ENCODE peak calls at places on chromosomes 16 and 17, in four cellular contexts. S is neural progenitor cell, I is HCT116, Z is OCI-LY7. U is an unnamed sample. For H3K36me3, the result is how much of the 10 kb centered on the place peaks cover.

GRCh38 chr17:38746893-38747384 is 1.2 kb downstream of the PCGF2 start:
- DNase-seq in S (no peak), Z (peak), I (no peak), U (no peak)

GRCh38 chr16:11880047-11880446 is 28.7 kb upstream of the RSL1D1 start:
- DNase-seq in S (no peak), Z (no peak), I (no peak), U (no peak)

GRCh38 chr16:870856-871561 is 70.5 kb upstream of the GNG13 start:
- DNase-seq in I (no peak), S (no peak), Z (no peak), U (no peak)

GRCh38 chr16:75087040-75087979 is 29.3 kb downstream of the LDHD start:
- DNase-seq in I (no peak), S (no peak), Z (no peak), U (no peak)

GRCh38 chr16:86508947-86509758 is 1.2 kb upstream of the FOXF1 start:
- DNase-seq in Z (no peak), I (peak), S (peak), U (no peak)

GRCh38 chr17:82384730-82385429 is 13.3 kb downstream of the UTS2R start:
- DNase-seq in Z (peak), S (no peak), I (no peak), U (peak)

GRCh38 chr16:11105038-11105903 is 150.7 kb downstream of the SOCS1 start:
- DNase-seq in I (no peak), S (no peak), Z (peak), U (peak)

GRCh38 chr17:78515480-78515879 is 61.7 kb downstream of the DNAH17 start:
- DNase-seq in Z (no peak), I (no peak), S (no peak), U (no peak)

GRCh38 chr16:75351183-75351582 is 82.1 kb downstream of the CFDP1 start:
- DNase-seq in I (no peak), S (no peak), Z (no peak), U (no peak)

GRCh38 chr17:65057520-65058075 is 1.1 kb upstream of the GNA13 start:
- DNase-seq in Z (no peak), S (no peak), I (no peak), U (no peak)

GRCh38 chr17:77145209-77145608 is 4.4 kb downstream of the SEC14L1 start:
- DNase-seq in Z (peak), S (no peak), I (no peak), U (peak)

GRCh38 chr17:29150191-29150590 is 30.0 kb downstream of the MYO18A start:
- DNase-seq in Z (peak), I (no peak), S (no peak), U (no peak)

GRCh38 chr17:59110973-59111372 is 4.3 kb upstream of the TRIM37 start:
- DNase-seq in I (no peak), Z (no peak), S (no peak), U (no peak)

GRCh38 chr16:20300312-20301097 is 26.8 kb downstream of the GP2 start:
- DNase-seq in I (peak), S (peak), Z (peak), U (peak)

GRCh38 chr17:31533546-31534155 is 142.2 kb downstream of the RAB11FIP4 start:
- DNase-seq in I (peak), Z (peak), S (peak), U (no peak)

GRCh38 chr16:16997349-16997748 is 473.4 kb downstream of the XYLT1 start:
- DNase-seq in S (no peak), I (no peak), Z (no peak), U (no peak)

GRCh38 chr17:27666831-27667560 is 36.0 kb downstream of the LGALS9 start:
- DNase-seq in S (no peak), I (no peak), Z (no peak), U (no peak)

GRCh38 chr16:11014159-11014558 is 69.8 kb downstream of the CLEC16A start:
- DNase-seq in S (no peak), I (no peak), Z (no peak), U (no peak)

GRCh38 chr17:50917418-50917743 is 51.2 kb upstream of the TOB1 start:
- DNase-seq in S (peak), Z (no peak), I (no peak), U (no peak)

GRCh38 chr16:4659363-4660353 is 33.7 kb upstream of the NUDT16L1 start:
- DNase-seq in Z (no peak), I (no peak), S (no peak), U (no peak)

GRCh38 chr17:75680431-75680830 is 13.3 kb downstream of the SAP30BP start:
- DNase-seq in I (no peak), Z (no peak), S (no peak), U (no peak)

GRCh38 chr17:57422574-57423164 is 166.3 kb downstream of the MSI2 start:
- DNase-seq in I (peak), S (no peak), Z (no peak), U (no peak)

GRCh38 chr17:45231481-45232116 is 9.9 kb downstream of the FMNL1 start:
- DNase-seq in Z (peak), S (peak), I (no peak), U (no peak)

GRCh38 chr17:37273419-37274051 is 102.2 kb upstream of the C17orf78 start:
- DNase-seq in S (peak), Z (no peak), I (no peak), U (no peak)

GRCh38 chr16:30949655-30950515 is 1.0 kb downstream of the ORAI3 start:
- DNase-seq in I (peak), S (peak), Z (peak), U (peak)

GRCh38 chr17:81106716-81107115 is 58.6 kb upstream of the PVALEF start:
- DNase-seq in I (no peak), Z (no peak), S (no peak), U (no peak)
- H3K36me3 ChIP-seq in I (under half), Z (under half), S (under half), U (under half)

DNA sequence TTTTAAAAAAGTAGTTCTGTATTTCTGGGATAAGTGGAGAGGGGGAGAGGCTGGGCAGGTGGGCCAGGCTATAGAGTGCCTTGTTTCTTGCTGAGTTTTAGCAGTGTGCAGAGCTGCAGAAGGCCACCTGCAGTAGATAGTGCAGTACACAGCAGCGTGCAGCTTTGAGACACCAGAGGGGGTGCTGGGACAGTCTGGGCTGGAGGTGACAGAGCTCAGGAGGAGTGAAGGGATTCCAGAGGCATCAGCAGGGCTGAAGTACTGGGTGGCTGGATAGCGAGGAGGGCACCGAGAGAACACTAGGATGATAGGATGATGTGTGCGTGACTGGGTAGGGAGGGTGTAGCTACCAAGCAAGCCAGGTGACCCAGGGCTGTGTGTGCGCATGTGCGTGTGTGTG is 26.6 kb downstream of the LCMT1 start:
- DNase-seq in S (no peak), Z (no peak), I (no peak), U (no peak)
- TF ChIP-seq CTCF in S (no peak), Z (no peak), I (no peak), U (no peak)

DNA sequence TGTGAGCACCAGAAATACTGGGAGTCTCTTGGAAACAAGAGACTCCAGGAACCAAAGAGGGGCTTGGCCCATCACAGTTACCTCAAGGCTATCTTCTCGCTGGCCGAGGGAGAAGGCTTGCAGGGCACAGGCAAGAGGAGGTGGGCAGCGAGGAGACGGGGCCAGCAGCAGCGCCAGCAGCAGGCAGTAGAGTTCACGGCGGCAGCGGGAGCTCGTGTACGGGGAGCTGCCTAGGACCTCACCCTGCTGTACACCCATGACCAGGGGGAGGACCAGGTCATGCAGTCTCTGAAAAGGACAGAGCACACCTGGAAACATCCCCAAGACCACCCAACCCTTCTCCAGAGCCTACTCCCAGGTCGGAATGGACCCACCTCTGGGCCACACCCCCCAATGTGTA is 30.8 kb downstream of the PELP1 start:
- DNase-seq in I (no peak), S (no peak), Z (no peak), U (no peak)
- TF ChIP-seq EZH2phosphoT487 in I (no peak), S (no peak), Z (no peak), U (no peak)

GRCh38 chr17:63592797-63593196 is 7.9 kb upstream of the TACO1 start:
- DNase-seq in S (no peak), I (no peak), Z (no peak), U (no peak)
- H3K36me3 ChIP-seq in S (under half), I (under half), Z (half or more), U (under half)

DNA sequence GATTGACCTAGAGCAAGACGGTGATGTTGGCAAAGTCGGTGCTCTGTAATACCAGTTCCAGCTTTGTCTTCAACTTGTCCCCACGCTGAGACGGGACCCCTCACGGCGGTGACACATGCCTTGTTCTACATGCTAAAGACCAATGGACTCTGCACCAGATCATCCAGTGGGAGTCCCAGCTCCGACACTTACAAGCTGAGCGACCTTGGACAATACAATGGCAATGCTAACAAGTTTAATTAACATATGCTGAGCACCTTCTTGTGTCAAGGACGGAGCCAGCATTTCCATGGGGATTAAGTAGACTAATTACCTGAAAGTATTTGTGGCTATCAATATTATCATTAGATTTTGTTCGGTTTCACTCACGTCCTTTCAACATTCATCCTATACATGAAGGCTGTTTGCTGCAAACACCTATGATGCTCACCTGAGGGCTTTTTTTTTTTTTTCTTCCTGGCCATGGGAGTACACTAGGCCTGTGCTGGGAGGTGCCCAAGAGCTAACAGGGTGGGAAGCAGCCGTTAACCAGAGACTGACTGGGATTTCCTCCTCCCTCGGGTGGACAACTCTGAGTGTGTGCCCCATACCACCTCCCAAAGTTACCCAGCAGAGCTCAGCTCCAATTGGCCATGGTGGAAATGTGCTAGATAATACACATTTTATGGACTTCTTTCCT is 308.6 kb upstream of the ZFHX3 start:
- DNase-seq in S (peak), I (no peak), Z (no peak), U (no peak)
- TF ChIP-seq CTCF in S (no peak), I (no peak), Z (no peak), U (no peak)

DNA sequence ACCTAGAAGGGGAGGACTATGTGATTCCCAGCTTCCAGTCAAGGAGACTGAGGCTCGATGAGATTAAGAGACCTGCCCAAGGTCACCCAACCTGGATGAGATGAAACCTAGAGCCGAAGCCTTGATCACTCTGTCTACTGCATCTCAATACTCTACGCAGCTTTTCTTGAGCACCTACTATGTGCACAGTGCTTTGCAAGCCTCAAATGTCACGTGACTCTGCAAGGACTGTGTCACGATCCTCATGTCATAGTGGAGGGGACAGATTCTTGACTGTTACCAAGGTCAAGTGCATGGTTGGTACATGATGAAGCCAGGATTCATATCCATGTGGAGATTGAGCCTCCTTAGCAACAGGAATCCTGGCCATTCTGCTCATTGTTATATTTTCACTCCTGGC is 14.7 kb downstream of the BCO1 start:
- DNase-seq in Z (no peak), I (no peak), S (no peak), U (no peak)
- TF ChIP-seq EZH2phosphoT487 in Z (no peak), I (no peak), S (no peak), U (no peak)

GRCh38 chr16:83717308-83717707 is 90.5 kb upstream of the HSBP1 start:
- DNase-seq in S (peak), I (no peak), Z (no peak), U (no peak)
- H3K36me3 ChIP-seq in S (under half), I (under half), Z (under half), U (under half)

GRCh38 chr17:80363120-80363515 is 51.8 kb upstream of the ENDOV start:
- DNase-seq in S (no peak), I (no peak), Z (no peak), U (no peak)

GRCh38 chr17:80365001-80365965 is 49.7 kb upstream of the ENDOV start:
- DNase-seq in Z (no peak), I (no peak), S (no peak), U (no peak)

GRCh38 chr17:80362428-80363119 is 52.4 kb upstream of the ENDOV start:
- DNase-seq in S (no peak), I (no peak), Z (no peak), U (no peak)

GRCh38 chr17:80363518-80364090 is 51.4 kb upstream of the ENDOV start:
- DNase-seq in S (no peak), I (no peak), Z (no peak), U (no peak)

DNA sequence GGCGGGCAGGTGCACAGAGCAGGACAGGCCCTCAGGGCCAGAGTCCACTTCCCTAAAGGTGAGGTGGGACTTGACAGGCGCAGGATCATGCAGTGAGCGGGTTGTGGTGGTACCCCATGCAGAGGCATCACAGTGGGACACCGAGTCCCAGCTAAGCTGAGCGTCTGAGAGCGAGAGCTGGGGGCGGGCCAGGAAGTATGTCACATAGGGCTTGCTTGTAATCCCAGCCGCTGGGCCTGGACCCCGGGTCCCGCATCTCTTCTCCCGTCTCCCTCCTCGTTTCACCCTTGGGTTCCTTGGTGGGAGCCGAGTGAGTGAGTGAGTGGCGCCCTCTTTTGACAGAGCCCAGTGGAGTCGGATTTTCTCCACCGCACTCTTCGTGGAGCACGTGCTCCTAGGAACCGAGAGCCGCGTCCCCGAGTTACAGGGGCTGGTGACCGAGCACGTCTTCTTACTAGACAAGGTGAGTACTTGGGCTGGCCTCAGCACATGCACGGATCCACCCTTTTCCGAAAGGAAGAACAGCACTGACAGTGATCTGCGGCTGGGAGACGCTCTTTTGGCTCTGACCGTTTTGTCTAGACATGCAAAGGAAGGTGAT is 50.8 kb upstream of the ENDOV start:
- DNase-seq in I (peak), Z (peak), S (peak), U (no peak)
- TF ChIP-seq CTCF in I (peak), Z (peak), S (peak), U (peak)

U was measured in MM.1S.